ENCODE peak calls at places on chromosomes 11 and 22, in ten cellular contexts. P, T, D, B, L, M, G, V, K and Z are unnamed samples.

GRCh38 chr11:129896062-129896461 is 684 bp upstream of the NFRKB start:
- ATAC-seq in P (peak; percentile 44), T (peak; percentile 18), D (no peak), B (no peak), L (no peak), M (peak; percentile 11), G (no peak), V (no peak), K (no peak), Z (no peak)

GRCh38 chr11:31788066-31788465 is 23.1 kb downstream of the PAX6 start:
- ATAC-seq in P (no peak), T (peak; percentile 52), D (no peak), B (no peak), L (no peak), M (no peak), G (no peak), V (no peak), K (no peak), Z (no peak)

GRCh38 chr11:120715239-120715638 is 203.7 kb downstream of the GRIK4 start:
- ATAC-seq in P (no peak), T (peak; percentile 16), D (no peak), B (no peak), L (no peak), M (no peak), G (no peak), V (no peak), K (no peak), Z (no peak)

GRCh38 chr11:79273781-79274180 is 167.0 kb downstream of the TENM4 start:
- ATAC-seq in P (no peak), T (peak; percentile 57), D (no peak), B (no peak), L (no peak), M (no peak), G (no peak), V (no peak), K (no peak), Z (no peak)

GRCh38 chr11:64998690-64999431 is 2.1 kb upstream of the BATF2 start:
- ATAC-seq in P (no peak), T (no peak), D (no peak), B (no peak), L (no peak), M (no peak), G (no peak), V (no peak), K (no peak), Z (peak; percentile 69)

GRCh38 chr11:27995082-27995481 is 112.9 kb downstream of the KIF18A start:
- ATAC-seq in P (no peak), T (no peak), D (no peak), B (peak; percentile 96), L (no peak), M (no peak), G (no peak), V (no peak), K (no peak), Z (no peak)

GRCh38 chr11:34564807-34565241 is 51.2 kb upstream of the ELF5 start:
- ATAC-seq in P (peak; percentile 67), T (peak; percentile 70), D (no peak), B (no peak), L (no peak), M (peak; percentile 84), G (no peak), V (peak; percentile 11), K (no peak), Z (no peak)

GRCh38 chr11:11860103-11860979 is 18.6 kb downstream of the USP47 start:
- ATAC-seq in P (no peak), T (no peak), D (no peak), B (no peak), L (no peak), M (no peak), G (no peak), V (no peak), K (no peak), Z (no peak)

GRCh38 chr22:45319319-45319675 is 9.6 kb downstream of the FAM118A start:
- ATAC-seq in P (peak; percentile 59), T (peak; percentile 32), D (no peak), B (no peak), L (no peak), M (peak; percentile 42), G (no peak), V (no peak), K (no peak), Z (peak; percentile 4)

GRCh38 chr11:65793625-65794400 is 7.0 kb downstream of the OVOL1 start:
- ATAC-seq in P (no peak), T (no peak), D (no peak), B (no peak), L (no peak), M (no peak), G (no peak), V (no peak), K (no peak), Z (no peak)

GRCh38 chr11:128208329-128209220 is 378.8 kb downstream of the ETS1 start:
- ATAC-seq in P (peak; percentile 72), T (no peak), D (no peak), B (peak; percentile 59), L (no peak), M (peak; percentile 92), G (no peak), V (peak; percentile 64), K (peak; percentile 30), Z (peak; percentile 75)

GRCh38 chr11:134463716-134464115 is 51.7 kb upstream of the B3GAT1 start:
- ATAC-seq in P (no peak), T (no peak), D (no peak), B (no peak), L (no peak), M (no peak), G (no peak), V (no peak), K (no peak), Z (no peak)